ENCODE peak calls at places on chromosomes 7 and 10, in five cellular contexts. N, G, O, D and E are unnamed samples.

GRCh38 chr7:132558815-132559214 is 17.5 kb downstream of the PLXNA4 start:
- DNase-seq in O (no peak), N (no peak), G (no peak), D (no peak), E (no peak)

GRCh38 chr7:82172896-82173295 is 270.7 kb downstream of the CACNA2D1 start:
- DNase-seq in O (no peak), N (no peak), D (no peak), G (no peak), E (no peak)

GRCh38 chr10:76973091-76973514 is 664.5 kb downstream of the KCNMA1 start:
- DNase-seq in D (no peak), O (no peak), G (no peak), N (no peak), E (no peak)

GRCh38 chr7:64180989-64181388 is 26.0 kb upstream of the ZNF735 start:
- DNase-seq in G (no peak), D (no peak), O (no peak), N (no peak), E (no peak)

GRCh38 chr10:44022203-44022602 is 362.7 kb downstream of the CXCL12 start:
- DNase-seq in G (no peak), O (no peak), N (no peak), D (no peak), E (no peak)

GRCh38 chr7:140273417-140273816 is 96.6 kb upstream of the KDM7A start:
- DNase-seq in N (no peak), D (no peak), O (no peak), G (no peak), E (no peak)

GRCh38 chr10:132193907-132194552 is 7.3 kb downstream of the DPYSL4 start:
- DNase-seq in D (no peak), G (no peak), O (no peak), N (no peak), E (no peak)

GRCh38 chr10:5538446-5538845 is 13.7 kb downstream of the CALML3 start:
- DNase-seq in D (no peak), G (no peak), N (no peak), O (no peak), E (no peak)

GRCh38 chr7:3564231-3564630 is 263.2 kb downstream of the SDK1 start:
- DNase-seq in G (no peak), D (no peak), N (no peak), O (no peak), E (no peak)

GRCh38 chr10:77416327-77417135 is 221.1 kb downstream of the KCNMA1 start:
- DNase-seq in G (no peak), N (no peak), O (no peak), D (no peak), E (no peak)

GRCh38 chr10:5416981-5417380 is 4.6 kb downstream of the NET1 start:
- DNase-seq in O (peak), D (no peak), N (no peak), G (peak), E (peak)